ENCODE peak calls at places on chromosomes 6 and 20, in ten cellular contexts. M is GM12878, X is heart left ventricle, A is Peyer's patch, C is stomach, D is sigmoid colon, R is H1, Z is uterus, Q is spleen, K is tibial nerve. W is an unnamed sample.

GRCh38 chr6:133132583-133132982 is 108.6 kb upstream of the EYA4 start:
- DNase-seq in M (no peak), X (no peak), A (no peak), C (no peak), D (no peak), R (no peak), Z (no peak), Q (no peak), K (no peak), W (no peak)

GRCh38 chr6:116575227-116575626 is 3.9 kb downstream of the RWDD1 start:
- DNase-seq in M (no peak), X (no peak), A (no peak), C (no peak), D (no peak), R (no peak), Z (no peak), Q (no peak), K (no peak), W (no peak)

GRCh38 chr6:125924169-125924568 is 32.4 kb upstream of the HINT3 start:
- DNase-seq in M (no peak), X (no peak), A (no peak), C (no peak), D (no peak), R (no peak), Z (no peak), Q (no peak), K (no peak), W (peak)

GRCh38 chr20:37727247-37727956 is 33.6 kb downstream of the CTNNBL1 start:
- DNase-seq in M (no peak), X (no peak), A (no peak), C (no peak), D (no peak), R (no peak), Z (no peak), Q (no peak), K (no peak), W (peak)

GRCh38 chr6:42708096-42708495 is 14.3 kb downstream of the PRPH2 start:
- DNase-seq in M (no peak), X (no peak), A (no peak), C (no peak), D (no peak), R (no peak), Z (no peak), Q (no peak), K (no peak), W (no peak)

GRCh38 chr6:157982580-157983438 is 1.1 kb downstream of the SYNJ2 start:
- DNase-seq in M (no peak), X (no peak), A (peak), C (no peak), D (peak), R (no peak), Z (no peak), Q (peak), K (no peak), W (peak)

GRCh38 chr6:150169609-150170008 is 26.8 kb downstream of the PPP1R14C start:
- DNase-seq in M (no peak), X (no peak), A (no peak), C (no peak), D (no peak), R (no peak), Z (no peak), Q (no peak), K (no peak), W (peak)

GRCh38 chr6:3457710-3458605 is 1.1 kb upstream of the SLC22A23 start:
- DNase-seq in M (no peak), X (no peak), A (no peak), C (peak), D (peak), R (no peak), Z (peak), Q (no peak), K (no peak), W (peak)

GRCh38 chr6:146860583-146860982 is 261.8 kb downstream of the ADGB start:
- DNase-seq in M (no peak), X (no peak), A (no peak), C (no peak), D (no peak), R (no peak), Z (no peak), Q (no peak), K (no peak), W (no peak)

GRCh38 chr6:7107578-7108195 is at the start of gene RREB1:
- DNase-seq in M (no peak), X (peak), A (peak), C (peak), D (peak), R (peak), Z (peak), Q (peak), K (peak), W (peak)

GRCh38 chr6:147549531-147549930 is 41.0 kb downstream of the SAMD5 start:
- DNase-seq in M (no peak), X (no peak), A (no peak), C (no peak), D (no peak), R (no peak), Z (no peak), Q (no peak), K (no peak), W (no peak)

GRCh38 chr6:22804620-22805271 is 235.4 kb downstream of the HDGFL1 start:
- DNase-seq in M (no peak), X (no peak), A (no peak), C (no peak), D (no peak), R (no peak), Z (no peak), Q (no peak), K (no peak), W (no peak)

DNA sequence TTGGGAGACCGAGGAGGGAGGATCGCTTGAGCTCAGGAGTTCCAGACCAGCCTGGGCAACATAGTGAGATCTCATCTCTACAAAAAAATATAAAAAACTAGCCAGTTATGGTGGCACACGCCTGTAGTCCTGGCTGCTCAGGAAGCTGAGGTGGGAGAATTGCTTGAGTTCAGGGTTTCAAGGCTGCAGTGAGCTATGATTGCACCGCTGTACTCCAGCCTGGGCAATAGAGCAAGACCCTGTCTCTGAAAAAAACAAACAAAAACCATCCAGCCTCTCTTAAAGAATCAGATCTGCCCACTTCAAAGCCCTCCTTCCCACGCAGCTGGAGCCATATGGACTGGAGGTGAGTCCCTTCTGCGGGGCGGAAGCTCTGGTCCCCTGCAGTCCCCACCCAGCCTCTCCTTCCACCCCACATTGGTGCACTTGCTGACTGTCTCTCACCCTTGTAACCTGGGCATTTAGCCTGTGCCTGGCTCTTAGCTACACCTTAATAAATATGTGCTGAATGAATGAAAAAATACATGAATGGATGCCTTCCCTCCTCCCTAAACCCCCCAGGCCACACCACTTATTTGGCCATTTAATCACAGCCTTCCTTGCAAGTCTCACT is 7.2 kb upstream of the PARD6B start:
- DNase-seq in M (no peak), X (no peak), A (no peak), C (no peak), D (no peak), R (no peak), Z (no peak), Q (no peak), K (no peak), W (no peak)
- H3K4me3 ChIP-seq in M (no peak), X (no peak), A (no peak), C (no peak), D (no peak), R (no peak), Z (no peak), Q (no peak), K (no peak), W (no peak)

DNA sequence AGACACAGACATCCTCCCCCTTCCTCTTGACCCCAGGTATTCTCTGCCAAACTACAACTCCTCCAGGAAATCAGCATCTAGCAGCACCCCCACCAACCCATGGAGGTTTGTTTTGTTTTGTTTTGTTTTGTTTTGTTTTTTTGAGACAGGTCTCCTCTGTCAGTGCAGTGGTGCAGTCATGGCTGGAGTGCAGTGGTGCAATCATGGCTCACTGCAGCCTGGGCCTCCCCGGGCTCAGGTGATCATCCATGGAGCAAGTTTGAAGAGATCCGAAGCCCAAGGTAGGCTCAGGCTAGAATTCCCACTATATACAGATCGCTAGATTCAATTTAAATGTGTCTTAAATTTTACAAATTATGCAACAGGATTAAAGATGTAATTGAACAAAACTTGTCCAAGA is 518.2 kb upstream of the ARID1B start:
- DNase-seq in M (no peak), X (no peak), A (no peak), C (no peak), D (no peak), R (no peak), Z (no peak), Q (no peak), K (no peak), W (no peak)
- TF ChIP-seq POLR2A in M (no peak), X (no peak), A (no peak), C (no peak), D (no peak), R (no peak), Z (no peak), Q (no peak), K (no peak), W (no peak)

DNA sequence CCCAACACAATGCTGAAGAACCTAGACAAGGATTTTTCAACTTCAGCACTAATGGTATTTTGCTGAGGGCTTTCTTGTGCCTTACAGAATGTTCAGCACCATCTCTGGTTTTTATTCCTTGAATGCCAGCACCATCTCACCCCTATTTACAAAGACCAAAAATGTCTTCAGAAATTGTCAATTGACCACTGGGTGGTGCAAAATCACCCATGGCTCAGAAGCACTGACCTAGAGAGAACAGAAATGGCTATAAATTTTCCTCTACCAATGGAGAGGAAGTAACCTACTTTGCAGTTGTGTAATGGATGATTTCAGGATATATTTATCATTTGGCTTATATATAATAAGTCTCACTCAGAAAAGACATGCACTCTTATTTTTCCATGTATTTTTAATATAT is 431.0 kb upstream of the IRAK1BP1 start:
- DNase-seq in M (no peak), X (no peak), A (no peak), C (no peak), D (no peak), R (no peak), Z (no peak), Q (no peak), K (no peak), W (peak)
- TF ChIP-seq CTCF in M (peak), X (no peak), A (no peak), C (no peak), D (no peak), R (peak), Z (no peak), Q (no peak), K (no peak), W (peak)

DNA sequence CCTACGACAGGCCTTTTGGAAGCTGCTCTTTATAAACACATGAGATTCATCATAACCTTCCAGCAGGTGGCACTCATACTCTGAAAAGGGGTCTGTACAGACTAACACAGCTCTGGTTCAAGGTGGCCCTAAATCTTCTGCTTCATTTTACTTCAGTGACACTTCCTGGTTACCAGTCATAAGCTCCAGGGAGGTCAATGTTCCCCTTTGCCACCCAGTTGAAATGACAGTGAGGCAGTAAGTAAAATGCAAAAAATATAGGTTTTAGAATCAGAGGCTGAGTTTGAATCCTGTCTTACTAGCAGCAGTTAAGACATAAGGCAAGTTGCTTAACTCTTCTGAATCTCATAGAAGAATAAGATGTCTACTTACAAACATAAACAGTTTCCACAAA is 132.8 kb downstream of the CDK19 start:
- DNase-seq in M (peak), X (no peak), A (peak), C (peak), D (peak), R (no peak), Z (no peak), Q (no peak), K (no peak), W (peak)
- H3K4me3 ChIP-seq in M (no peak), X (no peak), A (no peak), C (no peak), D (no peak), R (no peak), Z (no peak), Q (no peak), K (no peak), W (no peak)

DNA sequence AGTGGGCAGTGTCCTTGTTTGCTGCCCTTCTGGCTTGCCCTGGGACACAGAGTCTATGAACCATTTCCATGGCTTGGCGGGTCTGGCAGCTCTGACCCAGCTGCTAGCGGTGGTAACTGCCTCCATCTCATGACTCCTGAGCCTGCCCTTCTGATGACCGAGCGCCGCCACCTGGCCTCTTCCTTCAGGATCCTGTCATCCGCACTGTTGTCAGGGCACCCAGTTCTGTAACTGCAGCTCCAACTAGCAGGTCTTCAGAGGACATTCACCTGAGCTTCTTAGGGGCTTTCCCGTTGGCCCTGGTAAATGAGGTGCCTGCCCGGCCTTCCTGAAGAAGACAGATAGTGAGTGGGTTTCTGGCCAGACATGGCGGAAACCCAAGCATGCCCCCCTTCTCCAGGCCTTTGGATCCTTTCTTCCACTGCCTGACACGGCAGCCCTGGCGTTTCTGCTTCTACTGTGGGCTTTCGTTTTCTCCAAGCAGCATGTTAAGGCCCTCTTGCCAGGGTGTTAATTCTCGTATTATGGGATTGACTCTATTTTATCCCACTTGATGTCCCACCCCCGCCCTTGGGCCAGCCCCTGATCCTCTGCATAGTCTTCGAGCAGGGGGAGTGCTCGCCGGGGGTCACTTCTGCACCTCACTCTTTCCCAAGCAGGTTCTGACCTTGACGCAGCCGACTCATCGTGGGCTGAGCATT is 24.7 kb downstream of the PACSIN1 start:
- DNase-seq in M (no peak), X (no peak), A (no peak), C (no peak), D (peak), R (no peak), Z (no peak), Q (peak), K (no peak), W (no peak)
- TF ChIP-seq POLR2A in M (no peak), X (no peak), A (no peak), C (no peak), D (no peak), R (no peak), Z (no peak), Q (no peak), K (no peak), W (no peak)

GRCh38 chr20:13644010-13644409 is 5.3 kb upstream of the TASP1 start:
- DNase-seq in M (no peak), X (no peak), A (no peak), C (no peak), D (no peak), R (no peak), Z (no peak), Q (no peak), K (no peak), W (no peak)
- TF ChIP-seq CTCF in M (no peak), X (no peak), A (no peak), C (no peak), D (no peak), R (no peak), Z (no peak), Q (no peak), K (no peak), W (no peak)

GRCh38 chr6:114342086-114342825 is 567 bp downstream of the HS3ST5 start:
- DNase-seq in M (no peak), X (no peak), A (no peak), C (no peak), D (no peak), R (peak), Z (no peak), Q (peak), K (no peak), W (no peak)
- H3K4me3 ChIP-seq in M (no peak), X (peak), A (no peak), C (peak), D (peak), R (peak), Z (no peak), Q (peak), K (peak), W (no peak)